ENCODE peak calls at places on chromosomes 3 and 15, in eight cellular contexts. F is HCT116, N is IMR-90, M is spleen, Z is body of pancreas, E is A549, P is transverse colon, A is esophagus muscularis mucosa. O is an unnamed sample.

GRCh38 chr3:134381836-134382442 is 7.7 kb upstream of the AMOTL2 start:
- DNase-seq in F (no peak), A (no peak), M (peak; percentile 63), Z (peak; percentile 88), N (no peak), E (no peak), P (peak; percentile 88), O (no peak)

GRCh38 chr3:4751057-4752051 is 227.9 kb upstream of the BHLHE40 start:
- DNase-seq in M (no peak), P (no peak), E (peak; percentile 56), F (no peak), N (peak; percentile 87), Z (no peak), A (no peak), O (peak; percentile 32)

GRCh38 chr3:50484681-50485263 is 18.7 kb downstream of the CACNA2D2 start:
- DNase-seq in N (no peak), M (no peak), E (no peak), P (peak; percentile 22), A (no peak), Z (no peak), F (no peak), O (no peak)

GRCh38 chr3:18079062-18079461 is 336.6 kb upstream of the TBC1D5 start:
- DNase-seq in F (no peak), Z (no peak), E (no peak), P (no peak), M (no peak), N (no peak), A (no peak), O (no peak)

GRCh38 chr3:106215047-106215446 is 346.2 kb upstream of the CBLB start:
- DNase-seq in P (no peak), F (no peak), N (peak; percentile 63), A (no peak), Z (no peak), M (no peak), E (no peak), O (no peak)

GRCh38 chr3:99747915-99748314 is 69.7 kb upstream of the CMSS1 start:
- DNase-seq in A (no peak), P (no peak), F (peak; percentile 6), E (no peak), N (peak; percentile 32), Z (no peak), M (no peak), O (peak; percentile 2)

GRCh38 chr3:165243597-165243996 is 47.4 kb upstream of the SLITRK3 start:
- DNase-seq in A (no peak), P (no peak), N (no peak), Z (no peak), M (no peak), E (no peak), F (no peak), O (no peak)

GRCh38 chr15:60076582-60077263 is 72.6 kb downstream of the FOXB1 start:
- DNase-seq in E (no peak), Z (no peak), P (no peak), N (no peak), F (no peak), A (no peak), M (no peak), O (no peak)

GRCh38 chr15:74517096-74517495 is 23.9 kb upstream of the ARID3B start:
- DNase-seq in F (no peak), N (no peak), E (no peak), P (no peak), Z (no peak), M (no peak), A (no peak), O (no peak)

GRCh38 chr15:67997996-67998395 is 56.1 kb upstream of the PIAS1 start:
- DNase-seq in E (peak; percentile 47), M (no peak), N (peak; percentile 64), Z (no peak), F (no peak), A (no peak), P (no peak), O (no peak)

GRCh38 chr3:126152931-126153694 is 27.3 kb downstream of the ALDH1L1 start:
- DNase-seq in M (peak; percentile 60), P (no peak), A (peak; percentile 89), E (no peak), Z (no peak), N (no peak), F (no peak), O (no peak)

GRCh38 chr3:186806173-186807055 is at the start of gene RFC4:
- DNase-seq in Z (peak; percentile 84), N (peak; percentile 60), P (peak; percentile 91), F (no peak), E (peak; percentile 63), M (peak; percentile 97), A (peak; percentile 97), O (peak; percentile 87)

GRCh38 chr15:31869640-31870335 is 160.5 kb upstream of the CHRNA7 start:
- DNase-seq in A (no peak), N (no peak), M (peak; percentile 87), F (no peak), P (peak; percentile 24), Z (peak; percentile 26), E (no peak), O (no peak)

GRCh38 chr15:95760508-95760907 is 570.0 kb upstream of the NR2F2 start:
- DNase-seq in N (no peak), A (no peak), Z (no peak), E (no peak), M (peak; percentile 74), P (no peak), F (no peak), O (no peak)

GRCh38 chr15:43776718-43777292 is at the start of gene ELL3:
- DNase-seq in Z (peak; percentile 83), A (peak; percentile 94), P (peak; percentile 91), E (peak; percentile 37), F (peak; percentile 69), M (peak; percentile 95), N (peak; percentile 59), O (peak; percentile 79)

GRCh38 chr15:43779016-43779415 is 2.2 kb upstream of the ELL3 start:
- DNase-seq in N (no peak), F (no peak), A (no peak), P (no peak), Z (no peak), M (no peak), E (no peak), O (no peak)

GRCh38 chr15:43775411-43775965 is 1.3 kb downstream of the ELL3 start:
- DNase-seq in N (peak; percentile 58), M (no peak), F (peak; percentile 85), P (peak; percentile 89), Z (peak; percentile 80), A (no peak), E (peak; percentile 25), O (no peak)

GRCh38 chr15:43776101-43776717 is 557 bp downstream of the ELL3 start:
- DNase-seq in E (no peak), N (no peak), A (no peak), Z (peak; percentile 55), M (peak; percentile 91), F (no peak), P (peak; percentile 60), O (no peak)

GRCh38 chr15:43777293-43777819 is 590 bp upstream of the ELL3 start:
- DNase-seq in Z (peak; percentile 87), M (peak; percentile 95), N (peak; percentile 55), E (no peak), F (peak; percentile 77), A (peak; percentile 96), P (peak; percentile 87), O (peak; percentile 65)
- TF ChIP-seq POLR2A in Z (peak; percentile 32), M (no peak), N (no peak), E (no peak), F (peak; percentile 7), A (no peak), P (no peak), O (peak; percentile 9)

GRCh38 chr15:63048986-63049665 is 6.6 kb downstream of the TPM1 start:
- DNase-seq in N (peak; percentile 66), F (no peak), Z (peak; percentile 43), A (no peak), M (peak; percentile 85), P (peak; percentile 55), E (no peak), O (no peak)

GRCh38 chr15:63051701-63052066 is 9.1 kb downstream of the TPM1 start:
- DNase-seq in A (no peak), Z (no peak), N (no peak), M (no peak), P (no peak), E (no peak), F (no peak), O (no peak)

GRCh38 chr15:63050737-63051700 is 8.5 kb downstream of the TPM1 start:
- DNase-seq in Z (no peak), F (no peak), M (no peak), E (no peak), P (peak; percentile 70), N (peak; percentile 88), A (no peak), O (no peak)

GRCh38 chr15:63048115-63048985 is 5.8 kb downstream of the TPM1 start:
- DNase-seq in F (peak; percentile 70), M (peak; percentile 97), Z (peak; percentile 94), E (peak; percentile 96), N (peak; percentile 92), A (peak; percentile 96), P (peak; percentile 93), O (peak; percentile 71)

DNA sequence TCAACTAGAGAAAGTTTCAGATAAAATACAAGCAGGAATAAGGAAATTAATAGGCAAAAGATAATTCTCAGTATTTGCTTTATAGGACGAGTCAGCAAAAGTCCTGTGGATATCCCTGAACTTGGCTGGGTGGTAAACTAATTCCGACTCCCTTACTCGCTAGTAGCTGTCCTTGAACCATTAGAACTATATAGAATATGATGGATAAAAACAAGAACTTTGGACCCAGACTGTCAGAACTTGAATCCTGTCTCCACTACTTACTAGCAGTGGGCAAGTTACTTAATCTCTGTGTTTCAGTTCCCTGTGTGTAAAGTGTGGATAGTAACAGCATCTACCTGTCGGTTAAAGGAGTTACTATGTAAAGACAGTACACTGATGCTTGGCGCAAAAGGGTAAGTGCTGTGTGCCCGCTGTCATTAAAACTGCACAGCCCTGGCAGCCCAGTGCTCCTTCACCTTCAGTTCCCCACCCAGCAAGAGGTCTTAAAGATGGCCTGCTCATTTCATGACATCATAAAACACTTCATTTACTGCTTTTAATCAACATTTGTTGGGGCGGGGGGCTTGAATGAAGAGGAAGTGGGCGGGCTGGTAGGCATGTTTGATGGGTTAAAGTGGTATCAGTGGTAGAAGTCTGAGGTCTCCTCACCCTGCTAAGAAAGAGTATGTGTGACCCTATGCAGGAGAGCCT is 7.3 kb downstream of the TPM1 start:
- DNase-seq in N (no peak), E (no peak), P (no peak), A (no peak), Z (no peak), F (no peak), M (no peak), O (no peak)
- TF ChIP-seq POLR2A in N (no peak), E (no peak), P (no peak), A (no peak), Z (no peak), F (no peak), M (no peak), O (no peak)

GRCh38 chr15:92670625-92671024 is 15.1 kb upstream of the FAM174B start:
- DNase-seq in Z (no peak), N (no peak), M (no peak), F (no peak), A (no peak), E (no peak), P (no peak), O (no peak)
- TF ChIP-seq POLR2A in Z (no peak), N (no peak), M (no peak), F (no peak), A (no peak), E (no peak), P (no peak), O (no peak)

DNA sequence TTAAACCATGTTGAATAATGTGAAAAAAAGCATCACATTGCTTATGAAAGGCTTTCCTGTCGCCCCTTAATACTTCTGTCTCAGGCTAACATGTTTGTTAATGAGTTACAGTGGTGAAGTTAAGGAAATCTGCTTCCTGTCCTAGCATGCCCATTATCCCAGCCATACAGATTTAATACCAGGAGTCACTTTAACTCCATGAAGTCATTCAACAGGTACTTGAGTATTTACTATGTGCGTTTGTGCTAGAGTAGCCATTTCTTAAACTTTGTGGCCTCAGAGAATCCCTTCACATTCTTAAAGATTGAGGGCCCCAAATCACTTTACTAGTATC is 10.1 kb upstream of the SETD5 start:
- DNase-seq in M (no peak), A (no peak), E (no peak), P (no peak), Z (no peak), F (no peak), N (no peak), O (no peak)
- TF ChIP-seq POLR2A in M (no peak), A (no peak), E (no peak), P (no peak), Z (no peak), F (no peak), N (no peak), O (no peak)

O was measured in H54.